ENCODE peak calls at places on chromosomes 5 and 9, in eight cellular contexts. W, A, C, Z, R, T, P and O are unnamed samples. For H3K36me3, the result is how much of the 10 kb centered on the place peaks cover.

GRCh38 chr9:135789838-135790291 is 87.9 kb downstream of the KCNT1 start:
- DNase-seq in W (no peak), A (no peak), C (no peak), Z (no peak), R (no peak), T (no peak), P (no peak), O (no peak)

GRCh38 chr5:65961644-65962043 is 35.3 kb downstream of the ERBIN start:
- DNase-seq in W (no peak), A (no peak), C (no peak), Z (no peak), R (no peak), T (peak), P (no peak), O (no peak)

GRCh38 chr5:98144710-98145109 is 628.8 kb upstream of the RGMB start:
- DNase-seq in W (no peak), A (no peak), C (no peak), Z (no peak), R (no peak), T (peak), P (no peak), O (no peak)

GRCh38 chr5:171606414-171607024 is 179.1 kb upstream of the SMIM23 start:
- DNase-seq in W (no peak), A (no peak), C (no peak), Z (no peak), R (no peak), T (peak), P (no peak), O (no peak)

GRCh38 chr9:91560301-91560700 is 136.7 kb upstream of the NFIL3 start:
- DNase-seq in W (no peak), A (no peak), C (no peak), Z (no peak), R (no peak), T (no peak), P (no peak), O (no peak)

GRCh38 chr5:94691947-94692346 is 73.5 kb downstream of the SLF1 start:
- DNase-seq in W (no peak), A (no peak), C (no peak), Z (no peak), R (peak), T (peak), P (no peak), O (no peak)

GRCh38 chr9:94916956-94917355 is 190.5 kb downstream of the AOPEP start:
- DNase-seq in W (no peak), A (no peak), C (no peak), Z (no peak), R (no peak), T (peak), P (no peak), O (no peak)

GRCh38 chr9:133107245-133107722 is 13.8 kb downstream of the RALGDS start:
- DNase-seq in W (no peak), A (no peak), C (peak), Z (no peak), R (no peak), T (no peak), P (no peak), O (no peak)

GRCh38 chr9:2780846-2781245 is 63.0 kb downstream of the PUM3 start:
- DNase-seq in W (no peak), A (no peak), C (no peak), Z (no peak), R (no peak), T (no peak), P (no peak), O (no peak)
- H3K36me3 ChIP-seq in W (under half), A (under half), C (under half), Z (under half), R (half or more), T (under half), P (under half), O (under half)

GRCh38 chr5:7897014-7897600 is 28.2 kb downstream of the MTRR start:
- DNase-seq in W (no peak), A (no peak), C (no peak), Z (peak), R (peak), T (peak), P (no peak), O (no peak)
- TF ChIP-seq CTCF in W (no peak), A (no peak), C (peak), Z (no peak), R (peak), T (peak), P (no peak), O (peak)

GRCh38 chr9:125125523-125125922 is 17.8 kb downstream of the SCAI start:
- DNase-seq in W (no peak), A (no peak), C (no peak), Z (no peak), R (no peak), T (no peak), P (no peak), O (no peak)

GRCh38 chr9:125121156-125121555 is 22.2 kb downstream of the SCAI start:
- DNase-seq in W (no peak), A (no peak), C (no peak), Z (no peak), R (no peak), T (peak), P (no peak), O (no peak)

GRCh38 chr9:125131778-125132177 is 11.6 kb downstream of the SCAI start:
- DNase-seq in W (no peak), A (no peak), C (no peak), Z (no peak), R (no peak), T (no peak), P (no peak), O (no peak)

GRCh38 chr9:125126019-125126746 is 17.1 kb downstream of the SCAI start:
- DNase-seq in W (peak), A (peak), C (peak), Z (peak), R (peak), T (peak), P (peak), O (peak)
- H3K4me3 ChIP-seq in W (no peak), A (no peak), C (no peak), Z (no peak), R (no peak), T (no peak), P (no peak), O (no peak)

DNA sequence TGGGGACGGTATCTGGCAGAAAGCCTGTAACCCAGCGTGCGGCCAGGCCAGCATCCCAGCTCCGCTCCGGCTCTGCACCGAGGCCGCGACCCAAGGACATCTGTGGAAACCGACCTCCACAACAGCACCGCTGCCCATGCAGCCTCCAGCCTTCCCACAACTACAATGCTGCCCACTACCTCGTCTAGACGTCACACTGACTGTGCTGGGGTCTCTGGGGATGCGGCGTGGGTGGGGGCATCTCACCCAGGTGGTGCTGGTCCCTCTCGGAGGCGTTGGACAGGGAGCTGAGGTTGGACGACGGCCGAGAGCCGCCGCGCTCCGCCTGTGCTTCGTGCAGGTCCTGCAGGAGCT is 14.4 kb upstream of the ZDHHC11 start:
- DNase-seq in W (no peak), A (no peak), C (no peak), Z (no peak), R (no peak), T (no peak), P (no peak), O (no peak)
- H3K36me3 ChIP-seq in W (half or more), A (under half), C (half or more), Z (under half), R (under half), T (half or more), P (under half), O (under half)

DNA sequence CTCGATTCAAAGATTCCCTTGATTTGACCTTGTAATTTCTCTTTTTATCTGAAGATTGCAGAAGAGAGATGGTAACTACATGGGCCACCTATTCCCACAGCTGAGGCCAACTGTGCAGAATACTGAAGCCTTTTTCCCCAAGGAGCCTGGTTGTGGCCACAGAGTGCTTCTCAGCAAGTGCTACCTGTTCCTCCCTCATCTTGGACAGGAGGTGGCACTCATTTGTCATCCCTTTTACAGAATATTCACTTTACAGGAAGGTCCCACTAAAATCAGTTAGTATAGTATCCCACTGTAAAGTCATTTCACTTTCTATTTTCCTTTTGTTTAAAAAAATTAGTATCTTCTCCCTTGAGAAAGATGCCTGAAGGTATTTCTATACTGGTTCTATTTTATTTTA is 346.4 kb downstream of the ARL15 start:
- DNase-seq in W (no peak), A (no peak), C (no peak), Z (no peak), R (no peak), T (no peak), P (no peak), O (no peak)
- TF ChIP-seq CTCF in W (no peak), A (no peak), C (no peak), Z (no peak), R (no peak), T (peak), P (no peak), O (no peak)

GRCh38 chr5:169970911-169971436 is 9.3 kb downstream of the INSYN2B start:
- DNase-seq in W (no peak), A (no peak), C (peak), Z (no peak), R (peak), T (peak), P (no peak), O (no peak)

GRCh38 chr5:169970334-169970733 is 10.0 kb downstream of the INSYN2B start:
- DNase-seq in W (no peak), A (no peak), C (no peak), Z (no peak), R (no peak), T (no peak), P (no peak), O (no peak)

GRCh38 chr5:169974121-169974770 is 6.0 kb downstream of the INSYN2B start:
- DNase-seq in W (no peak), A (no peak), C (no peak), Z (no peak), R (no peak), T (no peak), P (no peak), O (no peak)

DNA sequence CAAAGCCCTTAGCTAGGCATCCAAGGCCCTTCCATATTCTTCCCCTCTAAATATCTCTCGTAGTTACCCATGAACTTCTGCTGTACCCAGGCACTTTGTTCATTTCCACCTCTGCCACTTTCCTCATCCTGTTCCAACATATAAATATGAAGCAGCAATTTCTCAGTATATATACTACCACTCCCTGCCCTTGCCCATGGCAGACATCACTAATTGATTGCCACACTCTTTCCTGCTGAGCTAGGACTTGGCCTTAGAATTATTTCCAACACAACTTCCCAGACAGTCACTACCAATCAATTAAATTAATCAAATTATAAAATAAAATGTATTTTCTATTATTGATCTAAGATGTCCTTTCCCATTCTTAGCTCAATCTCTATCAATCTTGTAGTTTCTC is 8.5 kb downstream of the INSYN2B start:
- DNase-seq in W (no peak), A (no peak), C (no peak), Z (no peak), R (no peak), T (no peak), P (no peak), O (no peak)
- H3K4me3 ChIP-seq in W (no peak), A (no peak), C (no peak), Z (no peak), R (no peak), T (no peak), P (no peak), O (no peak)

GRCh38 chr9:126975327-126976059 is 60.9 kb downstream of the RALGPS1 start:
- DNase-seq in W (no peak), A (no peak), C (no peak), Z (no peak), R (no peak), T (no peak), P (no peak), O (no peak)
- H3K36me3 ChIP-seq in W (under half), A (under half), C (under half), Z (under half), R (under half), T (under half), P (under half), O (under half)

GRCh38 chr9:74642376-74642775 is 145.2 kb downstream of the RORB start:
- DNase-seq in W (peak), A (no peak), C (no peak), Z (no peak), R (no peak), T (no peak), P (no peak), O (peak)

GRCh38 chr9:74644015-74644414 is 146.9 kb downstream of the RORB start:
- DNase-seq in W (no peak), A (no peak), C (no peak), Z (no peak), R (no peak), T (no peak), P (no peak), O (no peak)

GRCh38 chr9:74643303-74643933 is 146.3 kb downstream of the RORB start:
- DNase-seq in W (no peak), A (no peak), C (no peak), Z (no peak), R (no peak), T (no peak), P (no peak), O (no peak)

DNA sequence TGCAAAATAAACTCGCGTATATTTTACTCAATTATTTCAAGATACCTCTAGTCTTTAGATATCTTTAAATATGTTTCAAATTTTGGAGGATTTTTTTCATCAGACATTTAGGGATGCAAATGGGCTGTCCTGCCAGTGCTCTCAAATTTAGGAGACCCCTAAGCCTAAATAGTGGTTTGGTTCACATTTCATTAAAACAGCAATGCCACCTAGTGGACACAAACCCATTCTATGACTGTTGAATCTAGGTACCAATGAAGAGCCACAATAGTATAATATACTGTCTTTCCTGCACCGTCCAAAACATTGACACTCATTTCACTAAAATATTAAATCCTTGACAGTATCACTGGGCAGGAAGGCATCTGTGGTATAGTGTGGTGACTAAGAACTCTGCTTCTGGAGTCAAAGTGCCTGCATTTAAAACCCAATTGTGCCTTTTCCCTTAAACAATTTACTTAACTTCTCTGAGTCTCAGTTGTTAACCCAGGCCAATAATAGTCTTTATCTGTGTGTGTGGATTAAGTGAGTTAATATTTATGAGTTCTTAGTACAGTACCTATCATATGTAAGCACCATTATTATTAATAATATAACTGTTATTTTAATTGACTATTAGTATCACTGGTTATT is 148.0 kb downstream of the RORB start:
- DNase-seq in W (no peak), A (peak), C (no peak), Z (no peak), R (peak), T (peak), P (no peak), O (no peak)
- TF ChIP-seq CTCF in W (peak), A (no peak), C (peak), Z (no peak), R (peak), T (peak), P (no peak), O (peak)